ENCODE peak calls at places on chromosomes 7 and 10, in seven cellular contexts. Z, F, K, H, S, P and R are unnamed samples.

GRCh38 chr7:116434820-116435341 is 64.7 kb upstream of the CAV2 start:
- DNase-seq in H (peak), F (no peak), K (no peak), P (no peak), Z (no peak), S (peak), R (peak)

GRCh38 chr7:14739496-14740185 is 162.9 kb downstream of the DGKB start:
- DNase-seq in S (no peak), P (no peak), H (no peak), F (no peak), K (no peak), Z (no peak), R (no peak)

GRCh38 chr10:86440874-86441838 is 74.6 kb upstream of the GRID1 start:
- DNase-seq in P (no peak), K (peak), F (no peak), S (peak), H (peak), Z (no peak), R (peak)

GRCh38 chr10:101588879-101589278 is 758 bp downstream of the DPCD start:
- DNase-seq in F (peak), S (peak), H (peak), P (no peak), Z (no peak), K (peak), R (peak)

GRCh38 chr10:78082636-78083035 is 49.0 kb downstream of the RPS24 start:
- DNase-seq in F (no peak), Z (no peak), K (no peak), P (no peak), H (no peak), S (no peak), R (no peak)

GRCh38 chr7:121406-121805 is 71.0 kb upstream of the FAM20C start:
- DNase-seq in P (no peak), F (no peak), S (no peak), K (no peak), Z (no peak), H (no peak), R (no peak)

GRCh38 chr7:86411804-86412203 is 231.9 kb upstream of the GRM3 start:
- DNase-seq in H (no peak), K (no peak), S (no peak), Z (no peak), F (no peak), P (no peak), R (peak)

GRCh38 chr7:25835191-25835590 is 316.8 kb upstream of the NFE2L3 start:
- DNase-seq in H (no peak), P (no peak), Z (no peak), K (no peak), S (peak), F (no peak), R (peak)

GRCh38 chr7:36904101-36904500 is 179.8 kb upstream of the AOAH start:
- DNase-seq in K (no peak), P (no peak), Z (no peak), F (no peak), S (no peak), H (no peak), R (no peak)

DNA sequence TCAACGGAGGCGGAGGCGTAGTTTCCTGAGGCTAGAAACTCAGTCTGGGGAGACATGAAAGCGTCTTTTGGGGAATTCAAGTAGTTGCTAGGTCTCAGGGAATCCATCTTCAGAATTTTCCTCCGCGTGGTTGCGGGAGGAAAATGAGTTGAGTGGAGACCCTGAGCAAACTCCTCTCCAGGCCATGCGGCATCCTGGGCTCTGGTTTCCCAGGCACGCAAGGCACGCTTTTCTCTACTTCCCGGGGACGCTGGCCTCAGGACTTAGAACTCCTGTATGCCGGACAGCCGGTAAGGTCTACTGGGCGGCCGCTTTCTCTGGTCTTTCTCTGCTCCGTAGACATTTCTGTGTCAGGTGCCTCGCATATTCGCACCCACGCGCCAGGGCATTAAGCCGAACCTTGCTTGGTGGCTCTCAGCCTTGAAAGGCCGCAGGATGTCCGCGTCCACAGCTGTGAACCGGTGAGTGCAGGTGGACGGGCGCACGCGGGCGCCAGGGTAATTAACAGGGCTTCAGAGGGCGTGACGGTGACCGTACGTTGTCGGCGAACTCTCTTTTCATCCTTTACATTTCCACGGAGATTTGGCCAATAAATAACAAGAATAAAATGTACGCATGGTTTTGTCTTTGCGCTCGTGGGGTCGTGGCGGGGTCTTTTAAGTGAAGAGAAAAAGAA is 1.0 kb upstream of the RBM20 start:
- DNase-seq in K (no peak), F (no peak), Z (no peak), H (no peak), P (no peak), S (no peak), R (no peak)
- H3K4me3 ChIP-seq in K (peak), F (peak), Z (peak), H (peak), P (no peak), S (peak), R (peak)

DNA sequence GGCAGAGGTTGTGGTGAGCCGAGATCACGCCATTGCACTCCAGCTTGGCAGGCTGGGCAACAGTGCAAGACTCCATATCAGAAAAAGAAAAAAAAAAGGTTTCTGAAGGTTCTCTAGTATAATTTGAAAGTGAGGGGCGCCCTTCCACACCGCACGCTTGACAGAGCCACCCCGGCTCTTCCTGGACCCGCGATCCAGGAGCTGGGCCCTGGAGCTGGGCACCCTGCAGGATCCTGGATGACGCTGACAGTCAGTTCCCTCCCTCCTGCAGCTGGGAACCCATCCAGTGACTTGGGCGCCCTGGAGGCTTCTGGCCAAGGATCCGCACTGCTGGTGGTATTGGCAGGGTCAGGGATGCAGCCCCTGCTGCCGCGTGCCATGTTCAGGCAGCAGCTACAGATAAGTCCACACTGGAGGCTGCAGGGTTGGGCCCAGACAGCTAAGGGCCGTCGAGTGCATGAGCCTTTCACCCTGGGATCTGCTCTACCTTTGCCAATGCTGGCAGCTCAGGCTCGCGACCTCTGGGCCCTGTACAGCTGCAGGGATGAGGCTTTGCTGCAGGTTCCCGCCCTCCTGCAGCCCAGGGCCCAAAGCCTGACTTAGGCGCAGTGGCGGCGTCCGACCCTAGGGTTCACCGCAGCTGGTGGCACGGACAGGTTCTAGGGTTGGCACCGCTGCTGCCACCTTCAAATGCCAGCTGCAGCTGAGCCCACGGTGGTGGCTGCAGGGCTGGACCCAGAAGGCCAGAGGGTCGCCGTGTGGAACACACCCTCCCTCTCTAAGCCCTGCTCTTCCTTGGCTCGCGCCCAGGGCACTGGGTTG is 110.2 kb downstream of the OR13A1 start:
- DNase-seq in F (no peak), H (no peak), Z (no peak), P (no peak), S (no peak), K (no peak), R (no peak)
- TF ChIP-seq CTCF in F (no peak), H (no peak), Z (no peak), P (no peak), S (no peak), K (no peak), R (no peak)

GRCh38 chr10:88995156-88995876 is 4.7 kb downstream of the FAS start:
- DNase-seq in K (no peak), H (no peak), Z (no peak), F (no peak), P (no peak), S (no peak), R (no peak)

GRCh38 chr10:88991900-88992237 is 1.3 kb downstream of the FAS start:
- DNase-seq in K (peak), Z (no peak), H (no peak), P (peak), F (no peak), S (no peak), R (no peak)

GRCh38 chr10:88994034-88994433 is 3.4 kb downstream of the FAS start:
- DNase-seq in P (peak), S (peak), H (no peak), K (no peak), F (no peak), Z (no peak), R (peak)

GRCh38 chr10:88991161-88991899 is 732 bp downstream of the FAS start:
- DNase-seq in Z (peak), F (peak), P (peak), S (peak), H (peak), K (peak), R (peak)

GRCh38 chr10:88992945-88993537 is 2.4 kb downstream of the FAS start:
- DNase-seq in F (no peak), H (peak), K (no peak), P (no peak), Z (no peak), S (peak), R (peak)
- H3K4me3 ChIP-seq in F (peak), H (peak), K (no peak), P (peak), Z (peak), S (peak), R (peak)

GRCh38 chr10:71548494-71548846 is 151.8 kb downstream of the CDH23 start:
- DNase-seq in S (peak), Z (no peak), P (peak), F (no peak), H (peak), K (peak), R (peak)
- TF ChIP-seq CTCF in S (peak), Z (no peak), P (peak), F (no peak), H (peak), K (peak), R (peak)

DNA sequence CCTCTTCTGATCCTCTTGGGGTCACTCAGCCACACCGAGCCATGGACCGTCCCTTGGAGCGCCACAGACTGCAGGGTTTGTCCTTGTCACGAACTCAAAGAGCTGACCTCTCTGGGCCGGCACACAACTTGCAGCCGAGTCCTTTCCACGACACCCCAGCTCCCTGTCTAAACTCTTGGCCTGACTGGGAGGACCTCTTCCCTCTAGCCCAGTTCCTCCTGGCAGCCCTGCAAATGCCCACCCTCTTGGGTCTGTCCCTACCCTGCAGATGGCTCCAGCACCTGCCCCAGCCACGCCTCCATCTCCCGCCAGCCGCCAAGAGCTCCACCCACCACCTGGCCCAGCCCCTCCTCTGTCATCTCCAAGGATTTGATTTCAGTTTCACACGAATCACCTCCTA is 339.2 kb downstream of the DNAJB6 start:
- DNase-seq in P (peak), K (no peak), H (no peak), F (peak), S (no peak), Z (no peak), R (no peak)
- H3K4me3 ChIP-seq in P (no peak), K (no peak), H (no peak), F (no peak), S (no peak), Z (no peak), R (no peak)

GRCh38 chr10:96488161-96488935 is 25.4 kb downstream of the TLL2 start:
- DNase-seq in H (no peak), S (no peak), K (no peak), P (no peak), Z (no peak), F (no peak), R (peak)
- TF ChIP-seq CTCF in H (no peak), S (no peak), K (no peak), P (no peak), Z (no peak), F (no peak), R (no peak)